ENCODE peak calls at places on chromosomes 2 and 18, in seven cellular contexts. One of them, this sample, is unnamed. For H3K9me3, the result is how much of the 10 kb centered on the place peaks cover.

GRCh38 chr2:126883661-126884030 is 15.0 kb upstream of the TEX51 start:
- DNase-seq in upper lobe of right lung: no peak
- DNase-seq in aorta: peak
- DNase-seq in cardiac muscle cell: no peak
- DNase-seq in transverse colon: no peak
- DNase-seq in effector memory CD4-positive, alpha-beta T cell: no peak
- DNase-seq in colonic mucosa: no peak
- DNase-seq in this sample: no peak

GRCh38 chr18:41268271-41268670 is 686.8 kb upstream of the PIK3C3 start:
- DNase-seq in upper lobe of right lung: no peak
- DNase-seq in aorta: no peak
- DNase-seq in cardiac muscle cell: no peak
- DNase-seq in transverse colon: no peak
- DNase-seq in effector memory CD4-positive, alpha-beta T cell: no peak
- DNase-seq in colonic mucosa: no peak
- DNase-seq in this sample: no peak

GRCh38 chr2:220512419-220512818 is 885.0 kb downstream of the SLC4A3 start:
- DNase-seq in upper lobe of right lung: no peak
- DNase-seq in aorta: no peak
- DNase-seq in cardiac muscle cell: peak
- DNase-seq in transverse colon: no peak
- DNase-seq in effector memory CD4-positive, alpha-beta T cell: no peak
- DNase-seq in colonic mucosa: no peak
- DNase-seq in this sample: no peak

GRCh38 chr2:9152975-9153402 is 53.6 kb upstream of the ASAP2 start:
- DNase-seq in upper lobe of right lung: no peak
- DNase-seq in aorta: peak
- DNase-seq in cardiac muscle cell: peak
- DNase-seq in transverse colon: no peak
- DNase-seq in effector memory CD4-positive, alpha-beta T cell: no peak
- DNase-seq in colonic mucosa: no peak
- DNase-seq in this sample: no peak

GRCh38 chr2:226763320-226763719 is 36.3 kb downstream of the IRS1 start:
- DNase-seq in upper lobe of right lung: no peak
- DNase-seq in aorta: no peak
- DNase-seq in cardiac muscle cell: no peak
- DNase-seq in transverse colon: no peak
- DNase-seq in effector memory CD4-positive, alpha-beta T cell: no peak
- DNase-seq in colonic mucosa: no peak
- DNase-seq in this sample: no peak

GRCh38 chr2:236818281-236819045 is 248.8 kb downstream of the ACKR3 start:
- DNase-seq in upper lobe of right lung: no peak
- DNase-seq in aorta: no peak
- DNase-seq in cardiac muscle cell: no peak
- DNase-seq in transverse colon: no peak
- DNase-seq in effector memory CD4-positive, alpha-beta T cell: no peak
- DNase-seq in colonic mucosa: no peak
- DNase-seq in this sample: no peak

GRCh38 chr18:45282101-45282812 is 333.0 kb upstream of the SLC14A2 start:
- DNase-seq in upper lobe of right lung: no peak
- DNase-seq in aorta: no peak
- DNase-seq in cardiac muscle cell: no peak
- DNase-seq in transverse colon: no peak
- DNase-seq in effector memory CD4-positive, alpha-beta T cell: no peak
- DNase-seq in colonic mucosa: no peak
- DNase-seq in this sample: no peak

GRCh38 chr2:220811952-220812570 is 760.0 kb downstream of the EPHA4 start:
- DNase-seq in upper lobe of right lung: no peak
- DNase-seq in aorta: no peak
- DNase-seq in cardiac muscle cell: no peak
- DNase-seq in transverse colon: no peak
- DNase-seq in effector memory CD4-positive, alpha-beta T cell: no peak
- DNase-seq in colonic mucosa: no peak
- DNase-seq in this sample: no peak

GRCh38 chr2:111072220-111072871 is 48.4 kb upstream of the BCL2L11 start:
- DNase-seq in upper lobe of right lung: no peak
- DNase-seq in aorta: no peak
- DNase-seq in cardiac muscle cell: peak
- DNase-seq in transverse colon: no peak
- DNase-seq in effector memory CD4-positive, alpha-beta T cell: no peak
- DNase-seq in colonic mucosa: no peak
- DNase-seq in this sample: no peak

GRCh38 chr2:2057125-2057721 is 273.9 kb downstream of the MYT1L start:
- DNase-seq in upper lobe of right lung: no peak
- DNase-seq in aorta: peak
- DNase-seq in cardiac muscle cell: peak
- DNase-seq in transverse colon: peak
- DNase-seq in effector memory CD4-positive, alpha-beta T cell: peak
- DNase-seq in colonic mucosa: peak
- DNase-seq in this sample: peak

GRCh38 chr2:173079968-173080860 is 4.6 kb downstream of the MAP3K20 start:
- DNase-seq in upper lobe of right lung: no peak
- DNase-seq in aorta: no peak
- DNase-seq in cardiac muscle cell: peak
- DNase-seq in transverse colon: no peak
- DNase-seq in effector memory CD4-positive, alpha-beta T cell: no peak
- DNase-seq in colonic mucosa: no peak
- DNase-seq in this sample: peak

GRCh38 chr2:100197643-100198153 is 55.3 kb upstream of the AFF3 start:
- DNase-seq in upper lobe of right lung: peak
- DNase-seq in aorta: peak
- DNase-seq in cardiac muscle cell: peak
- DNase-seq in transverse colon: peak
- DNase-seq in effector memory CD4-positive, alpha-beta T cell: no peak
- DNase-seq in colonic mucosa: no peak
- DNase-seq in this sample: peak

GRCh38 chr2:175807031-175807873 is 194.8 kb downstream of the LNPK start:
- DNase-seq in upper lobe of right lung: no peak
- DNase-seq in aorta: no peak
- DNase-seq in cardiac muscle cell: no peak
- DNase-seq in transverse colon: no peak
- DNase-seq in effector memory CD4-positive, alpha-beta T cell: no peak
- DNase-seq in colonic mucosa: no peak
- DNase-seq in this sample: no peak

GRCh38 chr2:111659361-111660281 is 224.4 kb downstream of the ANAPC1 start:
- DNase-seq in upper lobe of right lung: peak
- DNase-seq in aorta: peak
- DNase-seq in cardiac muscle cell: peak
- DNase-seq in transverse colon: peak
- DNase-seq in effector memory CD4-positive, alpha-beta T cell: no peak
- DNase-seq in colonic mucosa: peak
- DNase-seq in this sample: peak

GRCh38 chr2:113185643-113186315 is 12.0 kb downstream of the PSD4 start:
- DNase-seq in upper lobe of right lung: peak
- DNase-seq in aorta: peak
- DNase-seq in cardiac muscle cell: no peak
- DNase-seq in transverse colon: no peak
- DNase-seq in effector memory CD4-positive, alpha-beta T cell: no peak
- DNase-seq in colonic mucosa: no peak
- DNase-seq in this sample: no peak

GRCh38 chr18:57205641-57206040 is 58.8 kb downstream of the BOD1L2 start:
- DNase-seq in upper lobe of right lung: no peak
- DNase-seq in aorta: no peak
- DNase-seq in cardiac muscle cell: no peak
- DNase-seq in transverse colon: no peak
- DNase-seq in effector memory CD4-positive, alpha-beta T cell: no peak
- DNase-seq in colonic mucosa: no peak
- DNase-seq in this sample: no peak

GRCh38 chr2:14016289-14016955 is 616.1 kb upstream of the LRATD1 start:
- DNase-seq in upper lobe of right lung: no peak
- DNase-seq in aorta: no peak
- DNase-seq in cardiac muscle cell: no peak
- DNase-seq in transverse colon: no peak
- DNase-seq in effector memory CD4-positive, alpha-beta T cell: no peak
- DNase-seq in colonic mucosa: no peak
- DNase-seq in this sample: no peak

GRCh38 chr2:113283704-113284284 is 5.1 kb upstream of the PAX8 start:
- DNase-seq in upper lobe of right lung: peak
- DNase-seq in aorta: peak
- DNase-seq in cardiac muscle cell: peak
- DNase-seq in transverse colon: peak
- DNase-seq in effector memory CD4-positive, alpha-beta T cell: no peak
- DNase-seq in colonic mucosa: peak
- DNase-seq in this sample: peak

GRCh38 chr2:44705851-44706555 is 235.5 kb upstream of the SIX3 start:
- DNase-seq in upper lobe of right lung: no peak
- DNase-seq in aorta: no peak
- DNase-seq in cardiac muscle cell: no peak
- DNase-seq in transverse colon: no peak
- DNase-seq in effector memory CD4-positive, alpha-beta T cell: no peak
- DNase-seq in colonic mucosa: no peak
- DNase-seq in this sample: no peak

GRCh38 chr18:12862467-12862866 is 21.6 kb downstream of the PTPN2 start:
- DNase-seq in upper lobe of right lung: no peak
- DNase-seq in aorta: no peak
- DNase-seq in cardiac muscle cell: no peak
- DNase-seq in transverse colon: peak
- DNase-seq in effector memory CD4-positive, alpha-beta T cell: no peak
- DNase-seq in colonic mucosa: no peak
- DNase-seq in this sample: peak

GRCh38 chr2:216349366-216349765 is 22.9 kb downstream of the MARCHF4 start:
- DNase-seq in upper lobe of right lung: no peak
- DNase-seq in aorta: no peak
- DNase-seq in cardiac muscle cell: no peak
- DNase-seq in transverse colon: no peak
- DNase-seq in effector memory CD4-positive, alpha-beta T cell: no peak
- DNase-seq in colonic mucosa: no peak
- DNase-seq in this sample: peak

DNA sequence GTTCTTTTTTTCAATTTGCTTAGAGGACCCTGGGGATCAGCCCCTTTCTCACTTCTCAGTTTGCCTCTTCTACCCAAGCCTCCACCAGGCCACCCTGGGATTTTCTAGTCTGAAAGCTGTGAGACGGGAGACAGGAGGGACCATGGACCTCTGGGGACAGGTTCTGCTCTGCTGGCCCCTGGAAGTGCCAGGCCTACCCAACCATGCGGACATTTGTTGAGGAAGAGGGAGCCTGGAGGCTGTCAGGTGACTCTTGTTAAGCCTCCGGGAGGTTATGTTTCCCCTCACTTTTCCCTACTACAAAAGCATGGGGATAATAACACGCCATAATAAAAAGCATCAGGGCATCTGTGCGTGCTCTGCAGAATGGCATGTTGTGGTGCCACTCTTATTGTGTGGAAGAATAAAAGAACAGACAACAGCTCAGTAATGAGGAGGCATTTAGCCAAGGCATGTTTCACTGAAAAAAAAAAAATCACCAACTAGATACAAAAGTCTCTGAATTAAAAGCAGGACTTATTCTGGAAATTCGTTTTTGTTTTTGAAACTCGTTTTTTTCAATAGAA is 48.3 kb upstream of the PLA2R1 start:
- DNase-seq in upper lobe of right lung: no peak
- DNase-seq in aorta: no peak
- DNase-seq in cardiac muscle cell: no peak
- DNase-seq in transverse colon: no peak
- DNase-seq in effector memory CD4-positive, alpha-beta T cell: no peak
- DNase-seq in colonic mucosa: no peak
- DNase-seq in this sample: no peak
- H3K27ac ChIP-seq in upper lobe of right lung: no peak
- H3K27ac ChIP-seq in aorta: no peak
- H3K27ac ChIP-seq in cardiac muscle cell: no peak
- H3K27ac ChIP-seq in transverse colon: no peak
- H3K27ac ChIP-seq in effector memory CD4-positive, alpha-beta T cell: no peak
- H3K27ac ChIP-seq in colonic mucosa: no peak
- H3K27ac ChIP-seq in this sample: no peak

GRCh38 chr18:79405781-79406575 is 10.2 kb downstream of the NFATC1 start:
- DNase-seq in upper lobe of right lung: peak
- DNase-seq in aorta: peak
- DNase-seq in cardiac muscle cell: no peak
- DNase-seq in transverse colon: peak
- DNase-seq in effector memory CD4-positive, alpha-beta T cell: peak
- DNase-seq in colonic mucosa: peak
- DNase-seq in this sample: peak

GRCh38 chr18:79403723-79404566 is 8.2 kb downstream of the NFATC1 start:
- DNase-seq in upper lobe of right lung: peak
- DNase-seq in aorta: peak
- DNase-seq in cardiac muscle cell: no peak
- DNase-seq in transverse colon: no peak
- DNase-seq in effector memory CD4-positive, alpha-beta T cell: no peak
- DNase-seq in colonic mucosa: no peak
- DNase-seq in this sample: no peak

GRCh38 chr18:79404567-79404910 is 8.8 kb downstream of the NFATC1 start:
- DNase-seq in upper lobe of right lung: peak
- DNase-seq in aorta: peak
- DNase-seq in cardiac muscle cell: no peak
- DNase-seq in transverse colon: no peak
- DNase-seq in effector memory CD4-positive, alpha-beta T cell: no peak
- DNase-seq in colonic mucosa: no peak
- DNase-seq in this sample: no peak

GRCh38 chr18:79406708-79407107 is 11.0 kb downstream of the NFATC1 start:
- DNase-seq in upper lobe of right lung: peak
- DNase-seq in aorta: peak
- DNase-seq in cardiac muscle cell: no peak
- DNase-seq in transverse colon: no peak
- DNase-seq in effector memory CD4-positive, alpha-beta T cell: no peak
- DNase-seq in colonic mucosa: no peak
- DNase-seq in this sample: no peak

GRCh38 chr18:79405019-79405780 is 9.5 kb downstream of the NFATC1 start:
- DNase-seq in upper lobe of right lung: peak
- DNase-seq in aorta: peak
- DNase-seq in cardiac muscle cell: no peak
- DNase-seq in transverse colon: no peak
- DNase-seq in effector memory CD4-positive, alpha-beta T cell: peak
- DNase-seq in colonic mucosa: no peak
- DNase-seq in this sample: no peak
- H3K4me3 ChIP-seq in upper lobe of right lung: peak
- H3K4me3 ChIP-seq in aorta: no peak
- H3K4me3 ChIP-seq in cardiac muscle cell: no peak
- H3K4me3 ChIP-seq in transverse colon: no peak
- H3K4me3 ChIP-seq in effector memory CD4-positive, alpha-beta T cell: peak
- H3K4me3 ChIP-seq in colonic mucosa: peak
- H3K4me3 ChIP-seq in this sample: no peak

GRCh38 chr2:120959426-120959825 is 223.8 kb downstream of the GLI2 start:
- DNase-seq in upper lobe of right lung: no peak
- DNase-seq in aorta: no peak
- DNase-seq in cardiac muscle cell: no peak
- DNase-seq in transverse colon: no peak
- DNase-seq in effector memory CD4-positive, alpha-beta T cell: no peak
- DNase-seq in colonic mucosa: no peak
- DNase-seq in this sample: no peak
- H3K9me3 ChIP-seq in upper lobe of right lung: under half
- H3K9me3 ChIP-seq in aorta: under half
- H3K9me3 ChIP-seq in cardiac muscle cell: under half
- H3K9me3 ChIP-seq in transverse colon: under half
- H3K9me3 ChIP-seq in effector memory CD4-positive, alpha-beta T cell: under half
- H3K9me3 ChIP-seq in colonic mucosa: under half
- H3K9me3 ChIP-seq in this sample: under half

DNA sequence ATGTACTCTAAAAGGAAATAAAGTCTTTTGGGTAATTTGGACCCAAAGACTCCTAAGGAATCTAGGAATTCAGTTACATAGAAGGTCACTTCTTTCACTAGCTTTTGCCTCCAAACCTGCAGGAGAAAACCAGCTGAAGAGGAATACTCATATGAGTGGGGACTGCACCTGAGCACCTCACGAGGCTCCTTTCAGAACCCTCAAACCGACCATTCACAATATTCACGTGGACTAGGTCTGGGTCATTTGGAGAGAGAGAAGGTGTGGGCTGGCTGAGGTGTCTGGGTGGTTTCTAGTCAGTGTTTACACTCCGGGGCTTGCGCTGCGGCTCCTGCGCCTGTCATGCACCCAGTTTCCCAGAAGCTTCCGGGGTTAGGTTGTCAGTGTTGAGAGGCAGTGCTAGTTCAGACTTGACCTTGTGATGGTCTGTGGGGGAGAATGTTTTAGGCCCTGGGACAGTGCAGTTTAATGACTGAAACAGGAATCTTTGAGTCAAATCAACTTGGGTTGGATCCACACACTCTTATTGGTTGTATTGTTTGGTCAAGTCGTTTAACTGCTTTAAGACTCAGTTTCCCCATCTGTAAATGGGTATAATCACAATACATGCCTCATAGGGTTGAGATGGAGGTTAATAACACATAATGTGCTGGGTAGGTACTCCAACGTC is 78.4 kb downstream of the LIMS1 start:
- DNase-seq in upper lobe of right lung: no peak
- DNase-seq in aorta: no peak
- DNase-seq in cardiac muscle cell: no peak
- DNase-seq in transverse colon: peak
- DNase-seq in effector memory CD4-positive, alpha-beta T cell: peak
- DNase-seq in colonic mucosa: no peak
- DNase-seq in this sample: peak
- H3K27ac ChIP-seq in upper lobe of right lung: peak
- H3K27ac ChIP-seq in aorta: no peak
- H3K27ac ChIP-seq in cardiac muscle cell: peak
- H3K27ac ChIP-seq in transverse colon: peak
- H3K27ac ChIP-seq in effector memory CD4-positive, alpha-beta T cell: peak
- H3K27ac ChIP-seq in colonic mucosa: peak
- H3K27ac ChIP-seq in this sample: peak